ENCODE peak calls at places on chromosomes 1 and 21, in five cellular contexts. T is IMR-90, Y is neuronal stem cell, R is Panc1, W is ovary. S is an unnamed sample.

GRCh38 chr1:174352117-174352516 is 95.6 kb upstream of the GPR52 start:
- DNase-seq in T (no peak), Y (no peak), R (no peak), W (no peak), S (no peak)

GRCh38 chr1:58852731-58853485 is 69.1 kb upstream of the JUN start:
- DNase-seq in T (no peak), Y (no peak), R (no peak), W (no peak), S (no peak)

GRCh38 chr1:211352985-211353515 is 26.4 kb downstream of the TRAF5 start:
- DNase-seq in T (no peak), Y (no peak), R (no peak), W (no peak), S (peak; percentile 15)

GRCh38 chr1:31041529-31041928 is 24.0 kb downstream of the PUM1 start:
- DNase-seq in T (no peak), Y (no peak), R (no peak), W (no peak), S (no peak)

GRCh38 chr1:195097316-195097715 is 1510.9 kb downstream of the KCNT2 start:
- DNase-seq in T (no peak), Y (no peak), R (no peak), W (no peak), S (no peak)

GRCh38 chr1:42211224-42211623 is 46.7 kb upstream of the GUCA2A start:
- DNase-seq in T (peak; percentile 69), Y (no peak), R (no peak), W (no peak), S (no peak)

GRCh38 chr1:244186372-244186771 is 135.3 kb downstream of the ZBTB18 start:
- DNase-seq in T (no peak), Y (no peak), R (no peak), W (no peak), S (no peak)

GRCh38 chr1:234322979-234323378 is 50.3 kb upstream of the COA6 start:
- DNase-seq in T (peak; percentile 17), Y (peak; percentile 24), R (no peak), W (no peak), S (peak; percentile 28)

GRCh38 chr1:231590453-231591198 is 36.0 kb upstream of the DISC1 start:
- DNase-seq in T (peak; percentile 83), Y (peak; percentile 14), R (peak; percentile 36), W (peak; percentile 50), S (peak; percentile 63)

GRCh38 chr1:228410015-228410414 is 3.4 kb upstream of the TRIM11 start:
- DNase-seq in T (peak; percentile 51), Y (no peak), R (no peak), W (peak; percentile 70), S (no peak)

GRCh38 chr1:85464497-85465098 is 361 bp downstream of the DDAH1 start:
- DNase-seq in T (peak; percentile 73), Y (peak; percentile 67), R (no peak), W (peak; percentile 55), S (peak; percentile 81)

GRCh38 chr1:10561955-10562354 is 87.2 kb downstream of the PEX14 start:
- DNase-seq in T (no peak), Y (no peak), R (no peak), W (no peak), S (peak; percentile 27)

GRCh38 chr1:201568859-201569294 is 29.9 kb downstream of the NAV1 start:
- DNase-seq in T (no peak), Y (no peak), R (no peak), W (no peak), S (no peak)

GRCh38 chr1:113874017-113874879 is 2.7 kb upstream of the PTPN22 start:
- DNase-seq in T (peak; percentile 8), Y (no peak), R (no peak), W (no peak), S (no peak)

GRCh38 chr1:109509176-109510134 is at the start of gene AMIGO1:
- DNase-seq in T (peak; percentile 43), Y (peak; percentile 65), R (no peak), W (peak; percentile 72), S (peak; percentile 34)

GRCh38 chr1:13652238-13652637 is 47.8 kb upstream of the PRDM2 start:
- DNase-seq in T (no peak), Y (no peak), R (no peak), W (no peak), S (no peak)

GRCh38 chr1:44029260-44029910 is 1.9 kb downstream of the SLC6A9 start:
- DNase-seq in T (no peak), Y (no peak), R (no peak), W (no peak), S (no peak)

GRCh38 chr1:246647113-246647512 is 77.1 kb upstream of the SCCPDH start:
- DNase-seq in T (peak; percentile 71), Y (no peak), R (no peak), W (no peak), S (peak; percentile 88)

GRCh38 chr1:17564458-17565393 is 25.2 kb downstream of the ARHGEF10L start:
- DNase-seq in T (no peak), Y (no peak), R (no peak), W (no peak), S (no peak)

GRCh38 chr1:66353207-66353606 is 180.7 kb upstream of the SGIP1 start:
- DNase-seq in T (no peak), Y (peak; percentile 60), R (no peak), W (no peak), S (no peak)

GRCh38 chr21:44905016-44905724 is 15.5 kb downstream of the ITGB2 start:
- DNase-seq in T (no peak), Y (no peak), R (no peak), W (no peak), S (no peak)

GRCh38 chr1:247681288-247681897 is 1.9 kb upstream of the OR13G1 start:
- DNase-seq in T (peak; percentile 27), Y (peak; percentile 63), R (peak; percentile 46), W (no peak), S (peak; percentile 74)

GRCh38 chr1:212752256-212752933 is 39.2 kb downstream of the NSL1 start:
- DNase-seq in T (peak; percentile 61), Y (no peak), R (no peak), W (no peak), S (no peak)

GRCh38 chr1:165860065-165860464 is 32.7 kb downstream of the UCK2 start:
- DNase-seq in T (no peak), Y (no peak), R (no peak), W (no peak), S (no peak)

GRCh38 chr1:52142220-52143153 is 598 bp downstream of the ZFYVE9 start:
- DNase-seq in T (peak; percentile 52), Y (peak; percentile 49), R (no peak), W (peak; percentile 50), S (peak; percentile 62)

GRCh38 chr1:69700770-69701169 is 133.0 kb downstream of the LRRC7 start:
- DNase-seq in T (peak; percentile 1), Y (peak; percentile 3), R (no peak), W (no peak), S (peak; percentile 45)

GRCh38 chr1:223245411-223245810 is 102.4 kb upstream of the TLR5 start:
- DNase-seq in T (no peak), Y (no peak), R (no peak), W (no peak), S (no peak)

GRCh38 chr1:96713649-96714048 is 7.9 kb upstream of the PTBP2 start:
- DNase-seq in T (no peak), Y (no peak), R (no peak), W (no peak), S (no peak)

GRCh38 chr1:193479187-193479586 is 292.8 kb upstream of the B3GALT2 start:
- DNase-seq in T (no peak), Y (no peak), R (no peak), W (no peak), S (no peak)

GRCh38 chr1:78122389-78122788 is 76.6 kb downstream of the GIPC2 start:
- DNase-seq in T (no peak), Y (no peak), R (no peak), W (no peak), S (no peak)

GRCh38 chr1:238652346-238652968 is 733.9 kb upstream of the CHRM3 start:
- DNase-seq in T (peak; percentile 87), Y (no peak), R (no peak), W (no peak), S (no peak)

GRCh38 chr1:233597489-233597901 is 16.4 kb upstream of the KCNK1 start:
- DNase-seq in T (no peak), Y (no peak), R (no peak), W (no peak), S (no peak)

GRCh38 chr1:33819290-33819912 is 44.5 kb upstream of the HMGB4 start:
- DNase-seq in T (no peak), Y (no peak), R (no peak), W (no peak), S (no peak)

GRCh38 chr1:30668026-30668425 is 55.4 kb downstream of the MATN1 start:
- DNase-seq in T (peak; percentile 3), Y (no peak), R (no peak), W (no peak), S (peak; percentile 18)

GRCh38 chr1:170592591-170593111 is 60.7 kb downstream of the GORAB start:
- DNase-seq in T (no peak), Y (no peak), R (no peak), W (no peak), S (no peak)

DNA sequence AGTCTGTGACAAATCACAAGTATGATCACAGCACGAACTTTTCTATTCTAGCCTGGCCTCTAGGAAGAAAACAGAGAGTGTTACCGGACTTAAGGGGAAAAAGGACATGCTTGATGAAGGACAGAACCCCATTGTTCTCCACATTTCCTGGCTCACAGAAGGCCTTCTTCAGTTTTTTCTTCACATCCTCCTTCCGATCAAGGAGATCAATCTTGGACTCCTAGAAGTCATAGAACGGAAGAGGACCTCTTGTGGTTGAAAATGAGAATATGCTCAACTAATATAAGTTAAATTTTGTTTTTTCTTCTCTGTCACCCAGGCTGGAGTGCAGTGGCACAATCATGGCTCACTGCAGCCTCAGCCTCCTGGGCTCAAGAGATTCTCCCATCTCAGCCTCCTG is 30.3 kb downstream of the YARS1 start:
- DNase-seq in T (no peak), Y (no peak), R (no peak), W (no peak), S (peak; percentile 27)
- H3K4me1 ChIP-seq in T (peaks cover 4% of the 10 kb centered on the region), Y (no peaks in the 10 kb centered on the region), R (no peaks in the 10 kb centered on the region), W (no peaks in the 10 kb centered on the region), S (no peaks in the 10 kb centered on the region)

GRCh38 chr1:221806984-221807383 is 65.1 kb upstream of the DUSP10 start:
- DNase-seq in T (no peak), Y (no peak), R (no peak), W (no peak), S (no peak)
- H3K4me3 ChIP-seq in T (no peak overlapping the region), Y (no peak overlapping the region), R (no peak overlapping the region), W (no peak overlapping the region), S (no peak overlapping the region)

GRCh38 chr1:230129341-230129740 is 62.3 kb downstream of the GALNT2 start:
- DNase-seq in T (no peak), Y (no peak), R (no peak), W (no peak), S (no peak)
- H3K4me1 ChIP-seq in T (peaks cover 14% of the 10 kb centered on the region), Y (peaks cover 16% of the 10 kb centered on the region), R (peaks cover 17% of the 10 kb centered on the region), W (peaks cover 24% of the 10 kb centered on the region), S (peaks cover 19% of the 10 kb centered on the region)

GRCh38 chr1:167439301-167439988 is 78.9 kb downstream of the CD247 start:
- DNase-seq in T (peak; percentile 28), Y (peak; percentile 60), R (no peak), W (no peak), S (no peak)

GRCh38 chr1:167441222-167441621 is 77.1 kb downstream of the CD247 start:
- DNase-seq in T (no peak), Y (no peak), R (no peak), W (no peak), S (no peak)

GRCh38 chr1:167440345-167440744 is 78.0 kb downstream of the CD247 start:
- DNase-seq in T (no peak), Y (no peak), R (no peak), W (no peak), S (no peak)

GRCh38 chr1:167440776-167441175 is 77.6 kb downstream of the CD247 start:
- DNase-seq in T (no peak), Y (no peak), R (no peak), W (no peak), S (no peak)

GRCh38 chr1:167438171-167439138 is 79.9 kb downstream of the CD247 start:
- DNase-seq in T (no peak), Y (no peak), R (no peak), W (no peak), S (no peak)
- H3K4me3 ChIP-seq in T (no peak overlapping the region), Y (peak overlapping the region; percentile 36), R (no peak overlapping the region), W (no peak overlapping the region), S (no peak overlapping the region)

S was measured in HAP-1.